ENCODE peak calls at places on chromosomes 4 and X, in nine cellular contexts. V is choroid plexus epithelial cell, M is GM06990, I is A549, X is fibroblast of the aortic adventitia, H is fibroblast of lung, L is psoas muscle, T is Peyer's patch, U is right atrium auricular region. D is an unnamed sample.

GRCh38 chr4:163233321-163233720 is 66.6 kb upstream of the NAF1 start:
- DNase-seq in I (no peak), M (no peak), X (no peak), H (no peak), L (no peak), V (no peak), T (no peak), U (no peak), D (no peak)

GRCh38 chrX:72408885-72409284 is 103.2 kb upstream of the CITED1 start:
- DNase-seq in L (no peak), H (no peak), U (no peak), T (no peak), I (no peak), V (no peak), M (peak), X (no peak), D (no peak)

GRCh38 chr4:142563682-142564291 is 282.3 kb downstream of the INPP4B start:
- DNase-seq in I (peak), U (no peak), M (no peak), X (no peak), V (peak), T (no peak), L (no peak), H (peak), D (no peak)

GRCh38 chr4:140156529-140157171 is 2.7 kb upstream of the MAML3 start:
- DNase-seq in L (no peak), V (no peak), I (no peak), T (no peak), M (peak), H (no peak), U (no peak), X (no peak), D (no peak)

GRCh38 chr4:155879767-155880166 is 13.7 kb upstream of the ASIC5 start:
- DNase-seq in I (no peak), L (no peak), M (no peak), U (no peak), T (no peak), V (no peak), H (no peak), X (no peak), D (no peak)

GRCh38 chr4:8913858-8914460 is 42.3 kb upstream of the HMX1 start:
- DNase-seq in T (no peak), H (no peak), X (no peak), M (no peak), U (peak), V (no peak), L (no peak), I (no peak), D (no peak)

GRCh38 chr4:4320951-4321714 is 31.1 kb downstream of the ZBTB49 start:
- DNase-seq in U (no peak), H (no peak), L (no peak), X (no peak), T (no peak), V (no peak), I (no peak), M (no peak), D (no peak)

GRCh38 chr4:30667919-30668318 is 52.2 kb upstream of the PCDH7 start:
- DNase-seq in V (no peak), U (no peak), M (no peak), H (no peak), L (no peak), T (no peak), I (no peak), X (no peak), D (no peak)

GRCh38 chrX:38089173-38089982 is 83.0 kb downstream of the SYTL5 start:
- DNase-seq in I (no peak), U (no peak), H (no peak), T (no peak), V (no peak), X (no peak), L (no peak), M (no peak), D (no peak)

GRCh38 chrX:19904778-19905367 is 17.5 kb upstream of the SH3KBP1 start:
- DNase-seq in H (peak), L (no peak), U (no peak), M (no peak), V (peak), T (no peak), X (peak), I (peak), D (peak)

DNA sequence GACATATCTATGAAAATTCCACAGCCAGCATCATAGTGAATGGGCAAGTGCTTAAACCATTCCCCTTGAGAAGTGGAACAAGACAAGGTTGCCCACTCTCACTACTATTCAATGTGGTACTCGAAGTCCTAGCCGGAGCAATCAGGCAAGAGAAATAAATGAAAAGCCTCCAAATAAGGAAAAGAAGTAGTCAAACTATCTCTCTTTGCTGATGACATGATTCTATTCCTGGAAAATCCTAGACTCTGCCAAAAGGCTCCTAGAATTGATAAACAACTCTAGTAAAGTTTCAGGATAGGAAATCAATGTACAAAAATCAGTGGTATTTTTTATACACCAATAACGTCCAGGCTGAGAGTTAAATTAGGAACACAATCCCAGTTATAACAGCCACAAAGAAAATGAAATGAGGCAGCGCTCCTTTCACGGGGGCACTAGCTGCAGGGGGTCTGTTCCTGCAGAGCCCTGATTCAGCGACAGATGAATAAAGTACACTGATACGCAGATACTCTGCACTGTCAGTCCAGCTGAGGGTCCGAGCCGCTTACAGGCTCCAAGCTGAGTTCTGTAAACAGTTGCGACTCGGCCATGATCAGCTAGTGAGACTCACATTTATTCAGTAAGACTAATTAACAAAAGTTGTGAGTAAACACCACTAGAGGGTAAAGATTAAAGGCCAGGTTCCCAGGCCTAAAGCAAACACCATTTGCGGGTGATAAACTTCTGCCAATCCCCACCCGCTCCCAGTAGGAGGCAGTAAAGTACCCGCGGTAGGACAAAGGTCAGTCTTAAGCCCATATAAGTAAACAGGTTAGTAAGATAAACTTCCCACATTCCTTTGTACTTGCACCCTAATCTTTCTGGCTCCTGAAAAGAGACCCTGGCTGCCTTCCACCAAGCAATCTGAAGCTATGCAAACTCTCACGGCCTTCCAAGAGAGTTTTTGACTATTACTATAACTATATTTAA is 290.6 kb upstream of the GRID2 start:
- DNase-seq in U (no peak), M (no peak), V (peak), I (peak), T (peak), L (no peak), H (no peak), X (no peak), D (no peak)
- TF ChIP-seq CTCF in U (no peak), M (no peak), V (peak), I (no peak), T (peak), L (no peak), H (no peak), X (no peak), D (no peak)

DNA sequence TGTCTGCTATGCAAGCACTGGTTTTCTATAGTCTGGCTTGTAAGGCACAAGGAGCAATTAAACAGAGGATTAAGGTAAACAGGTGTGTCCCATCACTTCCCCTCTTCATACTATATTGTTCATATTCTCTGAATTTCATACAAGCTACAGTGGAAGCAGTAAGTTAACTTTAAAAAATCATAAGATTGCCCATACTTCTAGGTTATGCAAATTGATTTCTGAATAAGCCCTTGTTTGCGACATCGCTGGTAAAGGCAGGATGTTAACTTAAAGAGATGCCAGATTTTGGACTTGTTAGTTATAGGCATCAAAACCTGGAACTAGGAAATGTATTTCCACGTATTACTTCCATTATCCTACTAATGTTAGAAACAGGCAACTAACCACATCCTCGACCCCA is 1.0 kb upstream of the TMEM131L start:
- DNase-seq in M (no peak), H (no peak), X (peak), T (no peak), I (no peak), L (no peak), V (no peak), U (no peak), D (no peak)
- H3K4me3 ChIP-seq in M (peak), H (peak), X (no peak), T (peak), I (peak), L (peak), V (no peak), U (peak), D (peak)

GRCh38 chrX:155046129-155046810 is 19.6 kb downstream of the FUNDC2 start:
- DNase-seq in V (no peak), L (no peak), H (peak), U (no peak), I (no peak), X (no peak), M (no peak), T (no peak), D (no peak)

GRCh38 chrX:155052738-155053498 is 18.0 kb downstream of the CMC4 start:
- DNase-seq in I (no peak), T (no peak), L (no peak), U (no peak), H (no peak), X (no peak), V (no peak), M (no peak), D (no peak)

GRCh38 chrX:155046811-155047528 is 20.3 kb downstream of the FUNDC2 start:
- DNase-seq in T (no peak), X (no peak), I (no peak), U (no peak), H (no peak), M (no peak), V (no peak), L (no peak), D (no peak)

GRCh38 chrX:155053656-155054055 is 17.3 kb downstream of the CMC4 start:
- DNase-seq in T (no peak), I (no peak), M (no peak), U (no peak), H (no peak), L (no peak), V (no peak), X (no peak), D (no peak)

DNA sequence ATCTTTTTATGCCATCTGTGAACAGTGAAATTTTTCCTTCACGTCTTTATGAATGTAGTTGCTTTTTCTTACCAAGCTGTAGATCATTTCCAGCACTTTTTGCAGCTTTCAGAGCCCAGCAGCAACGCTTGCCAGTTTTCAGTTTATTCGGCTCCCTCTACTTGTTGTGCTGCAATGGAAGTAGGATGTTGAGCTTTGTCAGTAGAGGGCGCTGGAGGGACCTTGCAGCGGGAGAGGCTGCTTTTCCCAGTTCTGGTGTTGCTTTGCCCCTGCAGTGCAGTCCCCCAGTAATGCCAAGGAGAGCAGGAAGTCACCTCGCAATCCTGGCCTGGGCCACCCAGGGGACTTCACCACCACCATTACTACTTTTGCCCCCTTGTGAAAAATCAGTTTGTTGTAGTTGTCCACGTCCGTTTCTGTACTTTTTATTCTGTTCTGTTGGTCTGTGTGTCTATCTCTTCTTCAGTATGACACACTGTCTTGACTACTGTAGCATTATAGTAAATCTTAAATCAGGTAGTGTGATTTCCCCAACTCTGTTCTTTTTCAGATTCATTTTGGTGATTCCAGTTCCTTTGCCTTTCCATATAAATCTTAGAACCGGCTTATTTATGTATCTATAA is 21.8 kb downstream of the CMC4 start:
- DNase-seq in V (peak), U (no peak), I (peak), X (peak), L (peak), M (no peak), H (peak), T (peak), D (peak)
- TF ChIP-seq CTCF in V (peak), U (peak), I (peak), X (peak), L (peak), M (peak), H (peak), T (peak), D (peak)

GRCh38 chrX:139932077-139932900 is 564 bp downstream of the ATP11C start:
- DNase-seq in X (no peak), U (no peak), I (peak), T (peak), L (peak), V (peak), H (peak), M (peak), D (peak)

GRCh38 chrX:139932901-139933796 is at the start of gene ATP11C:
- DNase-seq in H (peak), M (peak), T (peak), I (peak), V (peak), U (peak), X (peak), L (peak), D (peak)

GRCh38 chrX:139931646-139932076 is 1.2 kb downstream of the ATP11C start:
- DNase-seq in T (no peak), X (peak), L (no peak), H (no peak), I (no peak), U (no peak), V (peak), M (no peak), D (no peak)

GRCh38 chrX:139936259-139936658 is 3.4 kb upstream of the ATP11C start:
- DNase-seq in H (no peak), L (no peak), M (no peak), U (no peak), T (no peak), X (no peak), V (no peak), I (peak), D (no peak)

GRCh38 chrX:139933904-139934303 is 1.1 kb upstream of the ATP11C start:
- DNase-seq in M (no peak), I (peak), H (no peak), V (no peak), X (no peak), T (peak), L (no peak), U (no peak), D (no peak)
- H3K4me3 ChIP-seq in M (peak), I (peak), H (peak), V (peak), X (peak), T (peak), L (peak), U (peak), D (peak)

GRCh38 chrX:32269877-32270276 is 941.5 kb downstream of the DMD start:
- DNase-seq in T (no peak), H (no peak), L (no peak), X (no peak), I (no peak), V (no peak), U (no peak), M (no peak), D (no peak)
- TF ChIP-seq CTCF in T (no peak), H (no peak), L (no peak), X (no peak), I (no peak), V (no peak), U (no peak), M (no peak), D (no peak)

DNA sequence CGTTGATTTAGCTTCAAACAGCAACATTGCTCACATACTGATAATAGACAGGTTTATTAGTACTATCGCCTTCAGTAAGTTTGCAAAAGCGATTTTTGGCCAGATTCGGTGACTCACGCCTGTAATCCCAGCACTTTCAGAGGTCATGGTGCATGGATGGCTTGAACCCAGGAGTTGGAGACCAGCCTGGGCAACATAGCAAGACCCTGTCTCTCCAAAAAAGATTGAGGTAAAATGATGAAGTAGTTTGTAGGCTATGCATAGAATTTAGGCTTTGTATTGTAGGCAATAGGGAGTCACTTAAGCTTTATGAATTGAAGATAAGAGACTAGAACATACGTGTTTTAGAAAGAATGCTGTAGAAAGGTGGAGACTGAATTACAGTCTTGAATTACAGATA is 1.1 kb upstream of the GNPDA2 start:
- DNase-seq in L (no peak), H (no peak), V (no peak), U (no peak), T (no peak), M (no peak), I (no peak), X (no peak), D (no peak)
- H3K4me3 ChIP-seq in L (peak), H (no peak), V (no peak), U (no peak), T (no peak), M (no peak), I (no peak), X (no peak), D (no peak)

DNA sequence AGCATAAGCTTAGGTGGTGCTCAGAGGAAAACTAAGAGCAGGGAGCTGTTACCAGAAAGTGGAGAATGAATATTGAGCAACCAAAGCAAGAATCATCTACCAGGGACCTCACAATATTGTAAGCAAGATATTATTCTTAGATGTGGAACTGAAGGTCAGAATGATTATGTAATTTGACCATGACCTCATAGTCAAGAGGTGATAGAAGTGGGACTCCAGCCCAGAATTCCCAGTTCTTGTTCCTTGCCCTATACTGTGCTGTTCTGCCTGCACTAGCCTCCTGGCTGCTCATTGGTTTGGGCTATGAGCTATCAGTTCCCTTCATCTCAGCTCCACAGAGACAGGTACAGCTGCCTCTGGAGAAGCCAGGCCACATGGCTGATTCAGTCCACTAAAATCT is 229.4 kb downstream of the LDB2 start:
- DNase-seq in X (peak), I (no peak), V (peak), T (no peak), H (no peak), M (no peak), L (no peak), U (no peak), D (peak)
- TF ChIP-seq CTCF in X (no peak), I (no peak), V (no peak), T (no peak), H (no peak), M (no peak), L (no peak), U (no peak), D (no peak)

DNA sequence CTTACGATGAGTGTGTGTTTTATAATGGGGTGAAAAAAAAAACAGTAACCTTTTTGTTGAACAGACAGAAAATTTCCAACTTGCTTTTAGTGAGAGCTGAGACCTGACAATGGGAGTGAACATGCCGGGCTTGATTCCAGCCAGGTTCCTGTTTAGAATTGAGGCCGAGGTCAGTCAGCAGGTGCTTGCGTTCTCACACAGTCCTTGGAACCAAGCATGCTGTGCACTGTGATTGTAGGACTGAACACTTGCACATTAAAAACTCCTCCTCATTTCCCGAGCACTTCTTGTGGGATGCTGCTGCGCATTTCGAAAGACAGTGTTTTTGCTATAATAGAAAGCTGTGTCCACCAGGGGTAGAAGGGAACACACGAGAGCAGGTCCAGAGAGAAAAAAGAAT is 51.8 kb downstream of the TMEM131L start:
- DNase-seq in X (no peak), H (no peak), U (no peak), T (no peak), M (no peak), I (no peak), L (no peak), V (no peak), D (no peak)
- H3K4me3 ChIP-seq in X (no peak), H (no peak), U (no peak), T (no peak), M (peak), I (no peak), L (peak), V (no peak), D (no peak)

DNA sequence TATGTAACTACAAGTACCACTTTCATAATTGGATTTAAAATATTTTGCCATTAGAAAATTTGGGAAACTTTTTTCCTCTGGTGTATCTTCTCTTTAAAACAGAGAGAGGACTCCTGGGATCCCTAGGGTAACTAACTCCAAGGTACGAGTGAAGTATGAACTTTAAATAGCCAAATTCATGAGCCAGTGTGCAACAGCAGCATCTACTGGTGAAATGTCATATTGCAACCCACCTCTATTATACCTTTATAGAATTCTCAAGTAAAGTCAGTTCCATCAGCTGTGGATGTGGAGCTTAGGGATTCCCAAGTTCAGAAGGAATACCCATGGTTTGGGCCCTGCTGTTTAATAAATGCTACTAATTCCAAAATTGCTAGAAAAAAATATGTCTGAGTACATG is 282.7 kb upstream of the TAPT1 start:
- DNase-seq in M (no peak), T (no peak), I (peak), L (no peak), H (no peak), U (no peak), V (peak), X (no peak), D (no peak)
- TF ChIP-seq CTCF in M (peak), T (no peak), I (no peak), L (no peak), H (peak), U (no peak), V (peak), X (peak), D (peak)

D was measured in cardiac fibroblast.